ENCODE peak calls at places on chromosomes 2 and 18, in five cellular contexts. G is dorsolateral prefrontal cortex; J is CD8-positive, alpha-beta T cell; T is lower lobe of right lung; L is cardiac fibroblast. N is an unnamed sample.

GRCh38 chr2:95061601-95062183 is 36.2 kb downstream of the MAL start:
- DNase-seq in L (no peak), G (no peak), J (no peak), T (no peak), N (no peak)

GRCh38 chr2:45675130-45675812 is 23.8 kb downstream of the PRKCE start:
- DNase-seq in T (peak; percentile 50), G (no peak), J (no peak), L (peak; percentile 62), N (no peak)

GRCh38 chr2:63977904-63978303 is 41.3 kb downstream of the VPS54 start:
- DNase-seq in L (no peak), J (no peak), G (no peak), T (no peak), N (no peak)

GRCh38 chr2:185433824-185434223 is 304.8 kb upstream of the FSIP2 start:
- DNase-seq in G (no peak), L (no peak), T (no peak), J (no peak), N (no peak)

GRCh38 chr2:109531221-109531620 is 82.5 kb downstream of the SEPTIN10 start:
- DNase-seq in G (no peak), T (no peak), J (no peak), L (peak; percentile 26), N (no peak)

GRCh38 chr2:199457147-199458016 is at the start of gene SATB2:
- DNase-seq in T (peak; percentile 49), L (peak; percentile 21), J (no peak), G (no peak), N (peak; percentile 80)

GRCh38 chr18:2610549-2610948 is 39.2 kb downstream of the NDC80 start:
- DNase-seq in T (no peak), G (no peak), J (no peak), L (no peak), N (no peak)

GRCh38 chr2:96685592-96686459 is 43.3 kb downstream of the FER1L5 start:
- DNase-seq in J (no peak), G (peak; percentile 22), L (peak; percentile 62), T (no peak), N (no peak)

GRCh38 chr2:79876430-79876829 is 363.6 kb downstream of the CTNNA2 start:
- DNase-seq in L (no peak), J (no peak), G (no peak), T (no peak), N (no peak)

GRCh38 chr2:232779935-232780334 is 3.6 kb upstream of the KCNJ13 start:
- DNase-seq in J (no peak), G (no peak), T (no peak), L (peak; percentile 12), N (no peak)

GRCh38 chr2:134324942-134325341 is 71.1 kb downstream of the MGAT5 start:
- DNase-seq in T (no peak), L (peak; percentile 17), J (no peak), G (no peak), N (no peak)

GRCh38 chr2:57711991-57712390 is 334.6 kb upstream of the VRK2 start:
- DNase-seq in T (no peak), L (no peak), J (no peak), G (no peak), N (no peak)

GRCh38 chr2:44759823-44760222 is 181.7 kb upstream of the SIX3 start:
- DNase-seq in G (no peak), T (no peak), L (peak; percentile 54), J (no peak), N (peak; percentile 57)

GRCh38 chr2:16283071-16283850 is 342.9 kb downstream of the MYCN start:
- DNase-seq in G (no peak), T (no peak), J (no peak), L (no peak), N (no peak)

GRCh38 chr2:200466703-200467418 is 43.0 kb downstream of the KCTD18 start:
- DNase-seq in G (no peak), J (peak; percentile 14), T (no peak), L (peak; percentile 95), N (peak; percentile 4)

GRCh38 chr2:110115291-110116032 is at the start of gene MALL:
- DNase-seq in L (peak; percentile 45), J (no peak), G (no peak), T (peak; percentile 79), N (no peak)

GRCh38 chr18:69935319-69936190 is 12.1 kb downstream of the CD226 start:
- DNase-seq in L (no peak), G (no peak), J (peak; percentile 80), T (peak; percentile 55), N (peak; percentile 12)

GRCh38 chr18:3121256-3121655 is 98.5 kb downstream of the MYOM1 start:
- DNase-seq in T (no peak), J (no peak), G (no peak), L (peak; percentile 10), N (no peak)

GRCh38 chr2:218732761-218733158 is 22.1 kb downstream of the TTLL4 start:
- DNase-seq in L (no peak), J (no peak), T (no peak), G (no peak), N (no peak)

GRCh38 chr2:18384242-18384641 is 176.2 kb downstream of the RDH14 start:
- DNase-seq in G (no peak), L (no peak), J (no peak), T (no peak), N (no peak)

GRCh38 chr2:17069564-17069963 is 403.9 kb upstream of the CYRIA start:
- DNase-seq in J (no peak), T (no peak), G (no peak), L (no peak), N (no peak)

GRCh38 chr2:139217641-139218040 is 437.5 kb upstream of the NXPH2 start:
- DNase-seq in J (no peak), G (no peak), T (no peak), L (no peak), N (no peak)

GRCh38 chr2:146623771-146624170 is 1221.1 kb upstream of the ACVR2A start:
- DNase-seq in T (no peak), J (no peak), G (no peak), L (peak; percentile 28), N (no peak)

GRCh38 chr2:207129821-207130220 is 35.9 kb downstream of the KLF7 start:
- DNase-seq in L (no peak), T (no peak), G (no peak), J (no peak), N (no peak)

GRCh38 chr18:7980136-7980535 is 413.0 kb downstream of the PTPRM start:
- DNase-seq in J (no peak), G (no peak), L (no peak), T (no peak), N (no peak)

GRCh38 chr2:25362049-25362563 is 20.4 kb upstream of the DNMT3A start:
- DNase-seq in J (peak; percentile 95), L (peak; percentile 94), T (peak; percentile 92), G (peak; percentile 91), N (peak; percentile 81)
- H3K4me3 ChIP-seq in J (peak overlapping the region; percentile 65), L (peak overlapping the region; percentile 39), T (peak overlapping the region; percentile 47), G (peak overlapping the region; percentile 63), N (peak overlapping the region; percentile 22)

DNA sequence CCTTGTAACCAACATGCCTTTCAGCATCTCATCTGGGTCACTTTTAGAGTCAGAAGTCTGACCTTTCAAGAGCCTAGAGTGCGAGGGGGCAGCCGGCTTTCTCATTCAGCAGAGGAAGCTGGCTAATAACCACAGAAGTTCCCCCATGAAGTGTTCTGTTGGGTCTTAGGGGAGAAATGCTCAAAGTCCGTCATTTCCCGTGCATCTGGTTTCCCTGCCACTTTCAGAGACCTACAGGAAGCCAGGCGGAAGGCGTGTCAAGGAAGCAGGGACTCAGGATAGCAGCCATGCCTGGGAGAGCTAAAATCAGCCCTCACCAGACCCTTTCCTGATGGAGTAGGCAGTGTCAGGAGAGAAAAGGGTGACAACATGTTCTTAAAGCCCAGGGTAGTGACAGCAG is 301.8 kb upstream of the ID2 start:
- DNase-seq in T (no peak), L (no peak), G (no peak), J (no peak), N (no peak)
- H3K4me3 ChIP-seq in T (no peak overlapping the region), L (no peak overlapping the region), G (no peak overlapping the region), J (no peak overlapping the region), N (no peak overlapping the region)

DNA sequence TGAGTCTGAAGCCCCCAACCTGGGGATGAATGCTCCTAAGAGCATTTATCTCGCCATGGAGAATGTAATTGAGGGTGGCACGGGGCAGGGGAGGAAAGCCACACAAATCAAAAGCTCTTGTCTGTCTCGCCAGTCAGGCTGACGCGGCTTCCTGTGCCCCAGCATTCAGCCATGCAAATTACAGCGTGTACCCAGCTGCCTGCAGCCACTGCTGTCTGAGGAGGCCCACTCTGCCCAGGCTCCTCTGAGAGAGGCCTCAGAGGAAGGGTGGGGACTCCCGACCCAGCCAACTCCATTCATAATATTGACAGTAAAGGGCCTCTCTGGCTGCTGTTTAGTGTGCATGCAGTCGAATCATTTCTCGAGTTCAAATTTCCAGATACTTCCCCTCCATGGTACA is 22.0 kb downstream of the SMAD7 start:
- DNase-seq in L (peak; percentile 67), T (peak; percentile 88), J (peak; percentile 80), G (peak; percentile 71), N (no peak)
- H3K4me3 ChIP-seq in L (no peak overlapping the region), T (no peak overlapping the region), J (no peak overlapping the region), G (no peak overlapping the region), N (no peak overlapping the region)

GRCh38 chr2:230942920-230943896 is 18.2 kb upstream of the GPR55 start:
- DNase-seq in G (no peak), L (peak; percentile 21), J (peak; percentile 36), T (no peak), N (no peak)
- H3K4me3 ChIP-seq in G (no peak overlapping the region), L (no peak overlapping the region), J (no peak overlapping the region), T (no peak overlapping the region), N (no peak overlapping the region)

GRCh38 chr2:240455719-240456606 is 20.5 kb downstream of the GPC1 start:
- DNase-seq in J (no peak), L (no peak), T (no peak), G (no peak), N (no peak)
- H3K4me3 ChIP-seq in J (no peak overlapping the region), L (no peak overlapping the region), T (peak overlapping the region; percentile 12), G (peak overlapping the region; percentile 54), N (no peak overlapping the region)

DNA sequence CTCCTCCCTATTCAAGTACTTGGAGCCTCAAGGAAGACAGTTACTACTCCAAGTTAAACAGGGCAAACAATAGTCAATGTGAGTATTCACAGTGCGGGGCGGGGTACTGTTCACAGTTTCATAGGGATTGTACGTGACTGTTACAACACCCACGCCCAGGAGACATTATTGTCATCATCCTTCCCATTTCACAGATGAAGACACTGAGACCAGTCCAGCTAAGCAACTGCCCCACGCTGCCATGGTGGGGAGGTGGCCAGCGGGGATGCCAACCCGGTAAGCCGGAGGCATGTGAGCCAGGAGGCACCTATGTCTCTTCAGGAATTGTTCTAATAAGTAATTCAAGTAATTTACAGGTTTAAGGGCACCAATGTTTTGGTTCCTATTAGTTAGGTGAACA is 982 bp downstream of the HJURP start:
- DNase-seq in L (no peak), J (no peak), G (no peak), T (no peak), N (no peak)
- H3K4me3 ChIP-seq in L (peak overlapping the region; percentile 93), J (peak overlapping the region; percentile 75), G (no peak overlapping the region), T (peak overlapping the region; percentile 74), N (peak overlapping the region; percentile 90)

DNA sequence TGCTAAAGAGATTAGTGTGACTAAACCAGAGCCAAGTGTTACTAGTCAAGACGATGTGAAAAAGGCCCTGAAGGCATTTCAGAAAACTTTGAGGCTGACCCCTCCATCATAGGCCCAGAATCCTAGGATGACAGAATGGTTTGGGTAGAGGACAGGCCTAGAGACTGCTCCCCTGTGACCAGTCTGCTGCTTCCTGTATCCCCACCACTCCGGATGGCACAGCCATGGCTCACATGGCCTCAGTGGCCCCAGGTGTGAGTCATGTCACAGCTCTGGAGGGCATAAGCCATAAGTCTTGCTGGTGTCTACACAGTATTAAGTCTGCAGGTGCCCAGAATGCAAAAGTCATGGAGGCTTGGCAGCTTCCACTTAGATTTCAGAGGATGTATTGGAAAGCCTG is 12.4 kb upstream of the STAT1 start:
- DNase-seq in T (no peak), J (no peak), G (no peak), L (no peak), N (no peak)
- H3K4me3 ChIP-seq in T (no peak overlapping the region), J (no peak overlapping the region), G (no peak overlapping the region), L (no peak overlapping the region), N (no peak overlapping the region)

GRCh38 chr18:33576999-33577687 is 876 bp upstream of the ASXL3 start:
- DNase-seq in G (no peak), J (no peak), L (no peak), T (no peak), N (no peak)
- H3K4me3 ChIP-seq in G (peak overlapping the region; percentile 86), J (no peak overlapping the region), L (no peak overlapping the region), T (peak overlapping the region; percentile 61), N (no peak overlapping the region)